ENCODE peak calls at places on chromosomes 1 and 21, in six cellular contexts. H is omental fat pad, K is neural crest cell, A is cardiac muscle cell, Y is brain microvascular endothelial cell, J is GM23338. P is an unnamed sample.

GRCh38 chr1:244887281-244887680 is 22.9 kb upstream of the HNRNPU start:
- DNase-seq in H (no peak), K (no peak), A (no peak), Y (no peak), J (no peak), P (no peak)

GRCh38 chr1:164446020-164446419 is 113.0 kb upstream of the PBX1 start:
- DNase-seq in H (no peak), K (no peak), A (no peak), Y (no peak), J (no peak), P (no peak)

GRCh38 chr21:26137379-26138060 is 33.0 kb downstream of the APP start:
- DNase-seq in H (no peak), K (no peak), A (no peak), Y (no peak), J (no peak), P (no peak)

GRCh38 chr1:225364439-225364838 is 63.4 kb downstream of the LBR start:
- DNase-seq in H (no peak), K (no peak), A (no peak), Y (no peak), J (no peak), P (no peak)

GRCh38 chr1:182330303-182330702 is 61.3 kb downstream of the GLUL start:
- DNase-seq in H (peak), K (no peak), A (no peak), Y (no peak), J (no peak), P (no peak)

GRCh38 chr1:242189591-242189990 is 190.7 kb upstream of the MAP1LC3C start:
- DNase-seq in H (no peak), K (no peak), A (no peak), Y (no peak), J (no peak), P (no peak)

GRCh38 chr1:98355656-98356384 is 305.7 kb upstream of the SNX7 start:
- DNase-seq in H (no peak), K (no peak), A (no peak), Y (no peak), J (no peak), P (no peak)

GRCh38 chr1:167474191-167474641 is 44.1 kb downstream of the CD247 start:
- DNase-seq in H (no peak), K (no peak), A (no peak), Y (no peak), J (no peak), P (no peak)

GRCh38 chr1:28915036-28915895 is 897 bp downstream of the EPB41 start:
- DNase-seq in H (no peak), K (peak), A (peak), Y (no peak), J (peak), P (peak)

GRCh38 chr1:66557157-66557556 is 23.2 kb downstream of the SGIP1 start:
- DNase-seq in H (no peak), K (no peak), A (no peak), Y (no peak), J (no peak), P (no peak)

GRCh38 chr1:217135569-217135915 is 412.3 kb upstream of the ESRRG start:
- DNase-seq in H (no peak), K (peak), A (peak), Y (no peak), J (peak), P (peak)

GRCh38 chr1:237062976-237063375 is 21.0 kb downstream of the RYR2 start:
- DNase-seq in H (no peak), K (no peak), A (no peak), Y (no peak), J (no peak), P (no peak)

GRCh38 chr1:37475380-37476086 is 1.2 kb downstream of the ZC3H12A start:
- DNase-seq in H (no peak), K (no peak), A (no peak), Y (no peak), J (no peak), P (no peak)

GRCh38 chr1:81717230-81717629 is 83.5 kb upstream of the ADGRL2 start:
- DNase-seq in H (no peak), K (no peak), A (no peak), Y (peak), J (no peak), P (no peak)

DNA sequence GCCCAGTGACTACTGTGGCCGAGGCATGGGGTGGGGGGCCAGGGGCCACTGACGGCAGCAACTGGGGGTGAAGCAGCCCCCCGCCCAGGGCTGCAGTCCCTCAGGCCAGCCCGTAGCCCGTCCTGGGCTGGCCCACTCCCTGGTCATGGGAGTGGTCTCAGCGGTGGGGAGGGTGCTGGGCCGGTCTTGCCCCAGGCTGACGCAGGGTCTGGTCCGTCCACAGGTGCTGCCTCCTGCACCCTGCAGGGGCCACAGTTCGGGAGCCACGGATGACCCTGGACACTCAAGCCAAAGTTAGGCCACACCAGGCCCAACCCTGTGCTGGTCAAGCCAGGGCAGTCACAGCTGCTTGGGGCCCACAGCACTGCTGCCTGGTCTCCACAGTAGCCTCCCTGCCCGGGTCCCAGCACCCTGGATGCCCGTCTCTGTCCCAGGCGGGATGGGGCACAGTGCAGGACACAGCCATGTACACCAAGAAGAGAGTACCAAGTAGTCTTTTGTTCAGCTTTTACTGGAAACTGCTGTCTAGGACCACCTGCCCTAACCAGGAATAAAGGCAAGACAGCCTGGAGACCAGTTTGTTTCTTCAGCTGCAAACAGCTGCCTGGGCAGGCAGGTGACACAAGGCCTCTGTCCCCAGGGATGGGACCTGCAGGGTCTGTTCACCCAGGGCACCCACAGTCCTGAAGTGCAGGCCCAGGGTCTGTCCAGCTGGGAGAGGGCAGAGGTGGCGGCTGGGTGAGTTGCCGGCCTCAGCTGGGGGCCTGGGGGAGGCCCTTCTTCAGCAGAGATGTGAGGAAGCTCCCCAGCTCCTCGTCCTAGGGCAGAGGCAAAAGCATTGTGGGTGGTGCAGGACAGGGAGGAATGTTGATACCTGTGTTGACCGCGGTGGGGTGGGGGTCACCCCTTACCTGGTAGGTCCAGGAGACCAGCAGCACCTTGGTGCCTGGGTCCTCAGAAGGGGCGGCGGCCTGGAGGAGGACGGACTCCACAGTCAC is 3.0 kb downstream of the PUSL1 start:
- DNase-seq in H (no peak), K (no peak), A (no peak), Y (no peak), J (no peak), P (no peak)
- TF ChIP-seq CTCF in H (no peak), K (no peak), A (no peak), Y (no peak), J (no peak), P (no peak)

GRCh38 chr1:204829133-204829532 is 41.5 kb upstream of the NFASC start:
- DNase-seq in H (no peak), K (no peak), A (no peak), Y (no peak), J (peak), P (no peak)

GRCh38 chr1:204830671-204831585 is 39.7 kb upstream of the NFASC start:
- DNase-seq in H (no peak), K (no peak), A (peak), Y (no peak), J (peak), P (no peak)

GRCh38 chr1:204828352-204828850 is 42.3 kb upstream of the NFASC start:
- DNase-seq in H (no peak), K (peak), A (peak), Y (peak), J (peak), P (peak)

GRCh38 chr1:204821924-204822323 is 48.7 kb upstream of the NFASC start:
- DNase-seq in H (no peak), K (no peak), A (no peak), Y (no peak), J (no peak), P (no peak)

DNA sequence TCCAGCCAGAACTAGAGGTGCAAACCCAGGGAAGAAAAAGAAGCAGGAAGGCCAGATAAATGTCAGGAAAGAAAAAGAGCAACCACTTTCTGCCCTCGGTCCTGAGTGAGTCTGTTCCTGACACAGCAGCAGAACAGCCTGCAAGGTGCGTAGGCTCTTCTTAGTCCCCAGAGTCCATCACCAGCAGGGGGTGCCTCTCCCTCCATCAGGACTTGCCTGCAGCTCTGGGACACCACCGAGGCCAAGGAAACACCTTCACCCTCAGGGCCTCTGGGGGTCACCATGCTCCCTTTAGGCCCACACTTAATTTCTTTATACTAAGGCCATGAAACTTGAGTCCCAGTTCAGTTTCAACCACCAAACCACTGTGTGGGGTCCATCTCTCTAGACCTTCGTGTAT is 43.7 kb upstream of the NFASC start:
- DNase-seq in H (no peak), K (peak), A (peak), Y (no peak), J (peak), P (no peak)
- TF ChIP-seq CTCF in H (no peak), K (peak), A (no peak), Y (no peak), J (peak), P (no peak)

DNA sequence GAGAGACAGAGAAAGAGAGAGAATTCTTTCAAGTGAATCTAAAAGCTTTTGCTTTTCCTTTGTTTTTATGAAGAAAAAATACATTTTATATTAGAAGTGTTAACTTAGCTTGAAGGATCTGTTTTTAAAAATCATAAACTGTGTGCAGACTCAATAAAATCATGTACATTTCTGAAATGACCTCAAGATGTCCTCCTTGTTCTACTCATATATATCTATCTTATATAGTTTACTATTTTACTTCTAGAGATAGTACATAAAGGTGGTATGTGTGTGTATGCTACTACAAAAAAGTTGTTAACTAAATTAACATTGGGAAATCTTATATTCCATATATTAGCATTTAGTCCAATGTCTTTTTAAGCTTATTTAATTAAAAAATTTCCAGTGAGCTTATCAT is 117.6 kb downstream of the PTPRC start:
- DNase-seq in H (no peak), K (no peak), A (no peak), Y (no peak), J (no peak), P (no peak)
- TF ChIP-seq CTCF in H (no peak), K (peak), A (peak), Y (no peak), J (no peak), P (peak)

GRCh38 chr1:109931189-109931672 is 20.6 kb downstream of the CSF1 start:
- DNase-seq in H (peak), K (peak), A (peak), Y (peak), J (peak), P (no peak)
- TF ChIP-seq CTCF in H (no peak), K (no peak), A (no peak), Y (no peak), J (no peak), P (no peak)

GRCh38 chr1:77416692-77417450 is 135.1 kb downstream of the AK5 start:
- DNase-seq in H (no peak), K (no peak), A (no peak), Y (peak), J (peak), P (no peak)
- TF ChIP-seq CTCF in H (no peak), K (peak), A (peak), Y (peak), J (peak), P (peak)

GRCh38 chr1:17488977-17489739 is 49.7 kb upstream of the RCC2 start:
- DNase-seq in H (no peak), K (no peak), A (no peak), Y (no peak), J (no peak), P (no peak)

GRCh38 chr1:17486242-17486641 is 46.8 kb upstream of the RCC2 start:
- DNase-seq in H (no peak), K (no peak), A (no peak), Y (no peak), J (peak), P (no peak)

GRCh38 chr1:17480846-17481245 is 41.4 kb upstream of the RCC2 start:
- DNase-seq in H (no peak), K (no peak), A (no peak), Y (no peak), J (no peak), P (no peak)

DNA sequence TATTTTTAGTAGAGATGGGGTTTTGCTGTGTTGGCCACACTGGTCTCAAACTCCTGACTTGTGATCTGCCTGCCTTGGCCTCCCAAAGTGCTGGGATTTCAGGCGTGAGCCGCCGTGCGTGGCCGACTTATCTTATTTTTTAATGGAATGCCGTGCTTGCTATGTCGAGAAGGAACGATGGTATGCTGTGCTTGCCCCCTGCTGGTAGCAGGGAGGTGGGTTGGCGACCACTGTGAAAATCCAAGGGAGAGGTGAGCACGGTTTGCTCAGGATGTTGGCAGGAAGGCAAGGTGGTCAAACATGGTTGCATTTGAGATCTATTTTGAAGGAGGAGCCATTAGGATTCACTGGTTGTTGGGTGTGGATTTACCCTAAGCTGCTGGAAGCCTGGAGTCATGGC is 45.8 kb upstream of the RCC2 start:
- DNase-seq in H (no peak), K (no peak), A (peak), Y (peak), J (peak), P (no peak)
- TF ChIP-seq CTCF in H (no peak), K (peak), A (peak), Y (peak), J (peak), P (peak)